ENCODE peak calls at places on chromosomes 7 and 10, in eight cellular contexts. N is adipocyte, G is kidney glomerular epithelial cell, Y is heart left ventricle, P is GM10248, U is kidney, Z is Kasumi-1, X is astrocyte of the spinal cord. C is an unnamed sample.

GRCh38 chr7:44275829-44276570 is 49.4 kb downstream of the CAMK2B start:
- DNase-seq in Z (no peak), U (peak; percentile 76), P (no peak), X (no peak), N (no peak), G (no peak), Y (peak; percentile 60), C (peak; percentile 13)

GRCh38 chr7:44438851-44439250 is 51.6 kb downstream of the NUDCD3 start:
- DNase-seq in N (no peak), Y (no peak), P (no peak), Z (no peak), U (no peak), X (no peak), G (no peak), C (no peak)

GRCh38 chr10:122297583-122297982 is 26.5 kb downstream of the BTBD16 start:
- DNase-seq in P (no peak), Z (no peak), U (no peak), G (no peak), Y (no peak), X (no peak), N (no peak), C (no peak)

GRCh38 chr10:92290076-92290836 is 622 bp downstream of the CPEB3 start:
- DNase-seq in X (peak; percentile 35), G (peak; percentile 38), P (peak; percentile 42), Z (peak; percentile 63), N (peak; percentile 55), U (no peak), Y (no peak), C (peak; percentile 66)

GRCh38 chr7:1544178-1544895 is 11.7 kb downstream of the TMEM184A start:
- DNase-seq in X (no peak), G (no peak), Z (no peak), Y (peak; percentile 64), N (no peak), U (peak; percentile 74), P (no peak), C (no peak)

GRCh38 chr10:22133640-22134624 is 83.9 kb downstream of the EBLN1 start:
- DNase-seq in Z (peak; percentile 98), G (no peak), U (no peak), N (no peak), Y (no peak), X (no peak), P (peak; percentile 26), C (no peak)

GRCh38 chr10:97427571-97428179 is 1.7 kb downstream of the PGAM1 start:
- DNase-seq in U (no peak), Z (no peak), X (peak; percentile 12), N (peak; percentile 48), P (no peak), G (peak; percentile 69), Y (no peak), C (peak; percentile 42)

GRCh38 chr10:120505056-120505455 is 48.0 kb downstream of the PLPP4 start:
- DNase-seq in X (no peak), P (no peak), Y (no peak), G (no peak), N (no peak), U (no peak), Z (no peak), C (no peak)

GRCh38 chr7:91632234-91632947 is 248.1 kb downstream of the MTERF1 start:
- DNase-seq in Z (no peak), G (no peak), U (no peak), P (no peak), N (no peak), X (no peak), Y (no peak), C (peak; percentile 53)

GRCh38 chr7:7416031-7416968 is 119.4 kb downstream of the COL28A1 start:
- DNase-seq in N (no peak), U (no peak), Y (no peak), P (no peak), Z (no peak), G (no peak), X (peak; percentile 6), C (no peak)

GRCh38 chr10:86958831-86959736 is 685 bp downstream of the SNCG start:
- DNase-seq in N (peak; percentile 62), U (peak; percentile 83), G (peak; percentile 55), Y (peak; percentile 71), Z (no peak), X (peak; percentile 62), P (no peak), C (peak; percentile 79)

GRCh38 chr10:16520900-16521299 is 779 bp downstream of the C1QL3 start:
- DNase-seq in Y (no peak), G (no peak), X (no peak), P (peak; percentile 61), N (peak; percentile 36), Z (peak; percentile 41), U (peak; percentile 79), C (no peak)

GRCh38 chr7:31114593-31115343 is 62.7 kb downstream of the ADCYAP1R1 start:
- DNase-seq in X (peak; percentile 50), N (peak; percentile 54), G (peak; percentile 29), Z (peak; percentile 61), P (no peak), U (no peak), Y (no peak), C (peak; percentile 49)

GRCh38 chr7:66904063-66904593 is 16.9 kb upstream of the TMEM248 start:
- DNase-seq in G (no peak), X (no peak), P (no peak), N (no peak), U (no peak), Y (no peak), Z (no peak), C (no peak)

C was measured in endothelial cell of umbilical vein.